ENCODE peak calls at places on chromosomes 12 and 14, in nine cellular contexts. Z is CD8-positive, alpha-beta memory T cell; W is activated CD4-positive, alpha-beta T cell treated with anti-CD3 and anti-CD28 coated beads for 4 hours; J is left lobe of liver; F is iris pigment epithelial cell; E is HFF-Myc; N is hypothalamus; L is HuH-7; M is heart left ventricle. O is an unnamed sample.

GRCh38 chr14:90828642-90829487 is 12.6 kb upstream of the TTC7B start:
- DNase-seq in Z (peak), W (no peak), E (no peak), L (no peak), F (no peak), N (no peak), J (no peak), M (peak), O (no peak)

GRCh38 chr12:56143870-56144269 is 8.5 kb upstream of the MYL6B start:
- DNase-seq in M (no peak), E (no peak), W (no peak), L (no peak), J (no peak), Z (no peak), N (no peak), F (no peak), O (no peak)

GRCh38 chr14:98901511-98902205 is 370.3 kb downstream of the BCL11B start:
- DNase-seq in J (no peak), N (no peak), F (no peak), Z (no peak), W (no peak), E (no peak), M (no peak), L (no peak), O (no peak)

GRCh38 chr12:24979971-24980730 is 31.2 kb upstream of the BCAT1 start:
- DNase-seq in W (no peak), J (no peak), L (no peak), E (no peak), Z (no peak), N (no peak), M (no peak), F (peak), O (no peak)

GRCh38 chr12:29944269-29945000 is 160.7 kb upstream of the TMTC1 start:
- DNase-seq in F (no peak), M (no peak), W (no peak), Z (no peak), J (no peak), E (no peak), L (no peak), N (no peak), O (no peak)

GRCh38 chr14:94675036-94675435 is 62.8 kb downstream of the SERPINA3 start:
- DNase-seq in J (peak), N (no peak), W (no peak), M (no peak), L (no peak), F (no peak), E (no peak), Z (no peak), O (no peak)

GRCh38 chr14:61527325-61528100 is 167.8 kb upstream of the HIF1A start:
- DNase-seq in N (no peak), W (no peak), M (no peak), Z (no peak), E (no peak), J (no peak), L (no peak), F (peak), O (no peak)

GRCh38 chr12:117680311-117680710 is 288.5 kb downstream of the KSR2 start:
- DNase-seq in W (no peak), M (no peak), L (no peak), Z (no peak), J (no peak), F (peak), E (no peak), N (no peak), O (no peak)

GRCh38 chr14:31170411-31170810 is 37.2 kb downstream of the HECTD1 start:
- DNase-seq in N (no peak), E (no peak), W (no peak), L (no peak), Z (no peak), M (no peak), J (no peak), F (peak), O (no peak)

GRCh38 chr14:66231823-66232222 is 254.3 kb upstream of the CCDC196 start:
- DNase-seq in F (no peak), Z (no peak), N (no peak), J (no peak), W (no peak), M (no peak), L (no peak), E (peak), O (no peak)

GRCh38 chr12:131599214-131600159 is 111.4 kb upstream of the SFSWAP start:
- DNase-seq in E (no peak), N (no peak), J (no peak), F (no peak), L (no peak), Z (no peak), M (no peak), W (no peak), O (no peak)

GRCh38 chr14:101877766-101878165 is 86.6 kb upstream of the DYNC1H1 start:
- DNase-seq in J (no peak), N (no peak), E (no peak), Z (no peak), L (no peak), M (no peak), F (peak), W (no peak), O (no peak)

GRCh38 chr14:61636291-61636690 is 59.0 kb upstream of the HIF1A start:
- DNase-seq in L (no peak), Z (no peak), E (no peak), N (no peak), F (no peak), M (no peak), W (no peak), J (no peak), O (no peak)

GRCh38 chr14:103545915-103546650 is 16.4 kb downstream of the BAG5 start:
- DNase-seq in E (no peak), L (no peak), J (no peak), W (no peak), M (peak), N (no peak), F (no peak), Z (no peak), O (no peak)

GRCh38 chr12:66188584-66189475 is at the start of gene IRAK3:
- DNase-seq in J (peak), E (no peak), F (peak), W (peak), Z (peak), L (peak), M (peak), N (peak), O (no peak)

GRCh38 chr12:94534761-94535613 is 75.3 kb upstream of the CEP83 start:
- DNase-seq in J (no peak), Z (no peak), F (no peak), L (no peak), N (no peak), E (no peak), M (no peak), W (no peak), O (no peak)

GRCh38 chr12:84056-84455 is 17.5 kb downstream of the IQSEC3 start:
- DNase-seq in W (no peak), F (no peak), E (no peak), M (no peak), N (no peak), L (no peak), Z (no peak), J (no peak), O (no peak)

O was measured in caudate nucleus.